ENCODE peak calls at places on chromosomes 7 and 10, in four cellular contexts. D, S, Z and U are unnamed samples.

GRCh38 chr10:38094923-38095574 is 912 bp downstream of the ZNF37A start:
- DNase-seq in D (peak), S (no peak), Z (peak), U (peak)

GRCh38 chr7:84073476-84073875 is 121.1 kb downstream of the SEMA3A start:
- DNase-seq in D (no peak), S (peak), Z (no peak), U (no peak)

GRCh38 chr7:44212018-44212417 is 11.2 kb downstream of the YKT6 start:
- DNase-seq in S (no peak), D (no peak), Z (no peak), U (no peak)

GRCh38 chr7:63080406-63080805 is 918.2 kb upstream of the ZNF722 start:
- DNase-seq in D (no peak), Z (no peak), S (no peak), U (no peak)

GRCh38 chr7:26103541-26104070 is 48.4 kb upstream of the NFE2L3 start:
- DNase-seq in S (no peak), D (no peak), Z (no peak), U (no peak)

GRCh38 chr7:103932389-103932788 is 57.1 kb downstream of the RELN start:
- DNase-seq in Z (peak), S (no peak), D (no peak), U (no peak)

GRCh38 chr10:112804036-112804435 is 146.0 kb upstream of the TCF7L2 start:
- DNase-seq in Z (no peak), S (peak), D (peak), U (no peak)

GRCh38 chr7:78179827-78180226 is 381.3 kb downstream of the PHTF2 start:
- DNase-seq in S (no peak), Z (no peak), D (no peak), U (no peak)

GRCh38 chr7:30331338-30331737 is 46.9 kb downstream of the ZNRF2 start:
- DNase-seq in S (no peak), D (no peak), Z (no peak), U (no peak)

GRCh38 chr7:74454948-74455804 is 1.5 kb downstream of the GTF2IRD1 start:
- DNase-seq in D (no peak), S (peak), Z (no peak), U (no peak)

GRCh38 chr10:97520978-97521761 is 22.4 kb downstream of the UBTD1 start:
- DNase-seq in D (no peak), Z (no peak), S (no peak), U (no peak)

GRCh38 chr7:2084331-2084730 is 148.4 kb downstream of the MAD1L1 start:
- DNase-seq in D (no peak), S (no peak), Z (no peak), U (no peak)

GRCh38 chr10:118966131-118967125 is 63.1 kb upstream of the NANOS1 start:
- DNase-seq in Z (no peak), S (no peak), D (no peak), U (no peak)

GRCh38 chr7:90625562-90625961 is 29.4 kb downstream of the CDK14 start:
- DNase-seq in D (no peak), Z (no peak), S (no peak), U (no peak)

GRCh38 chr7:2372724-2373123 is 18.1 kb downstream of the EIF3B start:
- DNase-seq in Z (no peak), S (no peak), D (no peak), U (no peak)

GRCh38 chr10:92957223-92958010 is 103.2 kb upstream of the CYP26C1 start:
- DNase-seq in Z (no peak), D (no peak), S (no peak), U (no peak)

GRCh38 chr10:120761951-120762350 is 89.2 kb upstream of the WDR11 start:
- DNase-seq in Z (no peak), S (no peak), D (no peak), U (no peak)

GRCh38 chr7:77954773-77955562 is 156.4 kb downstream of the PHTF2 start:
- DNase-seq in D (no peak), S (no peak), Z (no peak), U (no peak)

GRCh38 chr7:129969881-129970446 is 17.2 kb upstream of the UBE2H start:
- DNase-seq in D (no peak), S (no peak), Z (peak), U (no peak)

GRCh38 chr10:110843031-110843430 is 28.7 kb upstream of the PDCD4 start:
- DNase-seq in D (no peak), S (no peak), Z (no peak), U (no peak)

GRCh38 chr7:84729284-84729683 is 457.6 kb downstream of the SEMA3D start:
- DNase-seq in Z (no peak), D (no peak), S (no peak), U (peak)

GRCh38 chr10:18085855-18086254 is 54.4 kb upstream of the CACNB2 start:
- DNase-seq in S (no peak), Z (no peak), D (no peak), U (no peak)

GRCh38 chr7:49127359-49127848 is 203.1 kb downstream of the CDC14C start:
- DNase-seq in S (no peak), D (no peak), Z (no peak), U (no peak)

GRCh38 chr10:133235265-133235664 is 2.4 kb upstream of the VENTX start:
- DNase-seq in S (no peak), Z (peak), D (no peak), U (no peak)

GRCh38 chr7:114818501-114818900 is 103.4 kb upstream of the MDFIC start:
- DNase-seq in D (no peak), S (no peak), Z (no peak), U (peak)

GRCh38 chr10:121167534-121168243 is 316.5 kb downstream of the WDR11 start:
- DNase-seq in S (no peak), Z (no peak), D (no peak), U (no peak)

GRCh38 chr7:112362053-112362650 is 88.1 kb upstream of the IFRD1 start:
- DNase-seq in Z (no peak), S (no peak), D (no peak), U (no peak)

GRCh38 chr7:141695803-141696289 is 6.1 kb downstream of the DENND11 start:
- DNase-seq in Z (no peak), S (peak), D (no peak), U (no peak)

GRCh38 chr7:101081432-101081831 is 3.8 kb upstream of the TRIM56 start:
- DNase-seq in Z (no peak), S (no peak), D (no peak), U (no peak)

GRCh38 chr7:101412976-101413375 is 50.3 kb downstream of the COL26A1 start:
- DNase-seq in D (no peak), S (no peak), Z (peak), U (no peak)

GRCh38 chr7:67809586-67809985 is 813.0 kb downstream of the TYW1 start:
- DNase-seq in Z (no peak), D (no peak), S (no peak), U (no peak)

GRCh38 chr10:43262043-43262901 is 4.6 kb downstream of the RASGEF1A start:
- DNase-seq in D (peak), Z (no peak), S (no peak), U (no peak)

GRCh38 chr10:19788902-19789301 is 27.3 kb upstream of the PLXDC2 start:
- DNase-seq in D (no peak), Z (no peak), S (no peak), U (no peak)

GRCh38 chr7:23474098-23474828 is 4.0 kb upstream of the IGF2BP3 start:
- DNase-seq in S (peak), Z (peak), D (peak), U (peak)

GRCh38 chr10:117541909-117542705 is 439 bp upstream of the EMX2 start:
- DNase-seq in S (no peak), Z (peak), D (peak), U (peak)

GRCh38 chr10:33333260-33334169 is 952 bp downstream of the NRP1 start:
- DNase-seq in S (no peak), D (no peak), Z (no peak), U (peak)

GRCh38 chr7:44286182-44286617 is 39.2 kb downstream of the CAMK2B start:
- DNase-seq in D (peak), Z (peak), S (no peak), U (no peak)

GRCh38 chr10:103564799-103565365 is 71.4 kb downstream of the NEURL1 start:
- DNase-seq in S (peak), D (peak), Z (peak), U (peak)
- TF ChIP-seq RNF2 in S (no peak), D (no peak), Z (no peak), U (no peak)

GRCh38 chr10:65358565-65358964 is 1567.3 kb upstream of the LRRTM3 start:
- DNase-seq in Z (no peak), S (peak), D (no peak), U (no peak)
- TF ChIP-seq KDM1A in Z (no peak), S (no peak), D (no peak), U (no peak)

GRCh38 chr10:28179006-28179405 is 123.9 kb downstream of the MPP7 start:
- DNase-seq in S (no peak), D (no peak), Z (no peak), U (no peak)

GRCh38 chr10:28177944-28178637 is 124.8 kb downstream of the MPP7 start:
- DNase-seq in S (no peak), D (no peak), Z (no peak), U (no peak)

GRCh38 chr10:28181478-28182096 is 121.3 kb downstream of the MPP7 start:
- DNase-seq in D (no peak), Z (no peak), S (no peak), U (no peak)

GRCh38 chr10:28180654-28181053 is 122.2 kb downstream of the MPP7 start:
- DNase-seq in D (no peak), S (peak), Z (no peak), U (no peak)

DNA sequence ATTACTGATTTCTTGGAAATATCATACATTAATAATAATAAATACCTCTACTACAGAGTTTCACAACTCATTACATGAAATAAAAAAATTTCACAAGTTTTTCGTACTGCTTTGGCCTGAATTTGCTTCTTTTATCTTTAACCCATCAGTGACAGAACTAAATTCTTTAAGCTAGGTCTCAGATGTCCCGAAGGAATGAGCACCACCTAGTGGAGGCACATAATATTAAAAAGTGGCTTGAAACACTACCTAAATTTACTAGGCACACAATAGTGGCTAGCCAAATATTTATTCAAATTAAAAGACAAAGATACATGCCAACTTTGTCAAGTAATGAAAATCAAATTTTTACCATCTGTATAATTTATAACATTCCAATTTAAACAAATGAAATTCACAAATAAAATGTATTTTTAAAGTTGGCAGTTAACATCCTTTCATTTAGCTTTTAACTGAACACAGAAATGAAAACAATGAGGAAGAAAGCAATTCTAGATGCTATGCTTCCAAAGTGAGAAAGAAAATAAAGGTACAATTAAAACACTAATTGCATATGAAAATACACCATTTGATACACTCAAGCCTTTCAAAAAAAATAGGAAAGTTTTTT is 123.3 kb downstream of the MPP7 start:
- DNase-seq in Z (peak), D (no peak), S (peak), U (peak)
- TF ChIP-seq RNF2 in Z (no peak), D (no peak), S (no peak), U (no peak)

DNA sequence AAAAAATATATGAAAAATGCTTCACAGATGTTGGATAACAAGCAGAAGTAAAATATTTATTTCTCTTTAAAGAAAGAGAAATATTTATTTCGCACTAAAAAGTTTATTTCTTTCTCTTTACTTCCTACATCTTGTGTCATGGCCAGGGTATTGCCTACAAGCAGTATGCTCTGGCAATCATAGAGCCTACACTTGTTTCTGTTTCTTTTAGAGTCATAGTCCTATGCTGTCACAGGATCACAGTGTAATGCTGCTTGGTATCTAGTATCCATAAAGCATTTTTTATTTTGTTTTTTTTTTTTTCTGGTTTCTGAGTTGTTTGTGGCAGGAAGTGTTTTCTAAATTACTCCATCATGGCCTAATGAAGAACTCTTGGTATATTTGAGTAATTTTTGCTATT is 116.0 kb downstream of the ATRNL1 start:
- DNase-seq in Z (no peak), D (no peak), S (no peak), U (no peak)
- TF ChIP-seq KDM1A in Z (no peak), D (no peak), S (no peak), U (no peak)

GRCh38 chr7:42869131-42870020 is 42.5 kb downstream of the C7orf25 start:
- DNase-seq in D (no peak), S (no peak), Z (peak), U (no peak)
- TF ChIP-seq RNF2 in D (no peak), S (no peak), Z (no peak), U (no peak)

GRCh38 chr10:79244068-79244442 is 103.2 kb upstream of the PPIF start:
- DNase-seq in Z (no peak), D (no peak), S (no peak), U (no peak)

GRCh38 chr10:79244841-79245504 is 102.3 kb upstream of the PPIF start:
- DNase-seq in S (no peak), Z (no peak), D (no peak), U (no peak)

GRCh38 chr10:79242620-79243152 is 104.6 kb upstream of the PPIF start:
- DNase-seq in Z (no peak), D (peak), S (no peak), U (no peak)

GRCh38 chr10:79241990-79242619 is 105.2 kb upstream of the PPIF start:
- DNase-seq in D (peak), Z (peak), S (no peak), U (no peak)

DNA sequence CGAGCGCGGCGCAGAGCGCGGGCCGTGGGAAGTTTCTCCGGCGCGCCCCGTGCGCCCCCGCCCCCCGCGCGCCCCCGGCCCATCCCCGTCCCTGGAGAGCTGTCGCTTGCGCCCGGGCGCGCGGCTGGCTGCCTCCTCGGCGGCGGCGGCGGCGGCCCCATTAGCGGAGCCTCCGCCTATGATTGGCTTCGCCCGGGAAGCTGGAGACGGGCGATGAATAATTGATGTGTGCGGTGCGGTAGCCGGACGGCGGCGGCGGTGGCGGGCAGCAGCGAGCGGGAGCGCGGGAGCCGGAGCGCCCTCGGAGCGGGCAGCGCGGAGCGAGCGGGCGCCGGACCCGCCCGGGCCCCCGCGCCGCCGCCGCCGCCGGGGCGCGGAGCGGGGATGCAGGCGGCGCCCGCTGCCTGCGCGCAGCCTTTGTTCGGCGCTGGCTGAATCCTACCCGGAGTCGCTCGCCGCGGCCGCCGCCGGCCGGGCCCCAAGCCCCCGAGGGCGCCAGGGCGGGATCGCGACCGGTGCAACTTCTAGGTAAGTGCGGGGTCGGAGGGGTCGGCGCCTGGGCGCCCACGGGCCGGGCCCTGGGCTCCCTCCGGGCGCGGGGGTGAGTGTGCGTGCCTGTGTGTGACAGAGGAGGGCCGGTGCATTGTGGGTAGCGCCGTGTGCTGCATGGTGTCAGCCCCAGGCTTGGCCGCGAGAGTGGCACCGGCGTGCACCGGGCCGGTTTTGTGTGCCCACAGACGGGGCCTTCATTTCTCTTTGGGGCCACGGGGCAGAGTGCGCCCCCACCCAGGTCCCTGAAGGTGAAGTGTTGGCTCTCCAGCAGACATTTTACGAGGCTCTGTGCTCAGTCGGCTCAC is 103.8 kb upstream of the PPIF start:
- DNase-seq in D (peak), Z (no peak), S (no peak), U (no peak)
- TF ChIP-seq KDM1A in D (no peak), Z (no peak), S (no peak), U (no peak)